ENCODE peak calls at places on chromosomes 13 and 19, in seven cellular contexts. R is neuronal stem cell, M is H9, B is IMR-90, O is mesendoderm, Z is H1, F is trophoblast cell. C is an unnamed sample.

GRCh38 chr13:111387945-111388600 is 67.6 kb downstream of the TEX29 start:
- DNase-seq in R (no peak), M (no peak), B (no peak), O (no peak), Z (no peak), F (no peak), C (no peak)

GRCh38 chr19:7636691-7637373 is at the start of gene STXBP2:
- DNase-seq in R (peak; percentile 46), M (peak; percentile 91), B (no peak), O (peak; percentile 89), Z (peak; percentile 97), F (peak; percentile 79), C (peak; percentile 39)

GRCh38 chr19:3586124-3586626 is 897 bp downstream of the GIPC3 start:
- DNase-seq in R (no peak), M (peak; percentile 65), B (no peak), O (no peak), Z (peak; percentile 89), F (no peak), C (no peak)

GRCh38 chr13:113616991-113617749 is 32.6 kb downstream of the TFDP1 start:
- DNase-seq in R (peak; percentile 62), M (peak; percentile 61), B (peak; percentile 72), O (peak; percentile 72), Z (no peak), F (no peak), C (peak; percentile 30)

GRCh38 chr13:93942016-93942415 is 537.5 kb downstream of the DCT start:
- DNase-seq in R (no peak), M (no peak), B (peak; percentile 59), O (no peak), Z (no peak), F (no peak), C (no peak)

GRCh38 chr13:52001120-52001731 is 10.0 kb downstream of the ATP7B start:
- DNase-seq in R (no peak), M (no peak), B (peak; percentile 49), O (peak; percentile 71), Z (no peak), F (no peak), C (peak; percentile 48)

GRCh38 chr13:37899753-37900152 is 30.2 kb upstream of the TRPC4 start:
- DNase-seq in R (no peak), M (no peak), B (no peak), O (no peak), Z (no peak), F (no peak), C (no peak)

GRCh38 chr19:10009269-10009665 is 1.0 kb downstream of the COL5A3 start:
- DNase-seq in R (peak; percentile 70), M (peak; percentile 63), B (peak; percentile 92), O (peak; percentile 71), Z (peak; percentile 88), F (no peak), C (peak; percentile 83)

GRCh38 chr13:93505104-93505952 is 278.7 kb downstream of the GPC6 start:
- DNase-seq in R (no peak), M (no peak), B (peak; percentile 72), O (no peak), Z (no peak), F (no peak), C (peak; percentile 35)

DNA sequence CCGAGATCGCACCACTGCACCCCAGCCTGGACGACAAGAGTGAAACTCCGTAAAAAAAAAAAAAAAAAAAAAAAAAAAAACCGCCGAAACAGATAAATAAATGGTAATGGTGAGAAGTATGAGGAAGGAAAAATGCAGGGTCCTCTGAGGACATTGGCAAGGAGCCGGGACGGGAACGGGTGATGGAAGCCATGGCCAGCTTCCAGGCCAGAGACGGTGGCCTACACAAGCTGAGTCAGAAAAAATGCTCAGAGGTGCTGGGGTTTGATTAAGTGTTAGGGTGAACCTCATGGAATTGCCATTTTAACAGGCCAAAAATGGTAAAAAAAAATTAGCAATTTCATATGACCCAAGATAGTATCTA is 873 bp upstream of the ZSWIM4 start:
- DNase-seq in R (no peak), M (no peak), B (peak; percentile 96), O (no peak), Z (no peak), F (peak; percentile 35), C (peak; percentile 94)
- H4K8ac ChIP-seq in R (no peak overlapping the region), M (no peak overlapping the region), B (peak overlapping the region; percentile 85), O (peak overlapping the region; percentile 65), Z (peak overlapping the region; percentile 96), F (peak overlapping the region; percentile 93), C (no peak overlapping the region)

GRCh38 chr13:89930861-89931260 is 1416.6 kb upstream of the MIR17HG start:
- DNase-seq in R (no peak), M (no peak), B (no peak), O (peak; percentile 52), Z (no peak), F (no peak), C (no peak)
- H4K8ac ChIP-seq in R (no peak overlapping the region), M (no peak overlapping the region), B (no peak overlapping the region), O (no peak overlapping the region), Z (no peak overlapping the region), F (no peak overlapping the region), C (peak overlapping the region; percentile 55)

DNA sequence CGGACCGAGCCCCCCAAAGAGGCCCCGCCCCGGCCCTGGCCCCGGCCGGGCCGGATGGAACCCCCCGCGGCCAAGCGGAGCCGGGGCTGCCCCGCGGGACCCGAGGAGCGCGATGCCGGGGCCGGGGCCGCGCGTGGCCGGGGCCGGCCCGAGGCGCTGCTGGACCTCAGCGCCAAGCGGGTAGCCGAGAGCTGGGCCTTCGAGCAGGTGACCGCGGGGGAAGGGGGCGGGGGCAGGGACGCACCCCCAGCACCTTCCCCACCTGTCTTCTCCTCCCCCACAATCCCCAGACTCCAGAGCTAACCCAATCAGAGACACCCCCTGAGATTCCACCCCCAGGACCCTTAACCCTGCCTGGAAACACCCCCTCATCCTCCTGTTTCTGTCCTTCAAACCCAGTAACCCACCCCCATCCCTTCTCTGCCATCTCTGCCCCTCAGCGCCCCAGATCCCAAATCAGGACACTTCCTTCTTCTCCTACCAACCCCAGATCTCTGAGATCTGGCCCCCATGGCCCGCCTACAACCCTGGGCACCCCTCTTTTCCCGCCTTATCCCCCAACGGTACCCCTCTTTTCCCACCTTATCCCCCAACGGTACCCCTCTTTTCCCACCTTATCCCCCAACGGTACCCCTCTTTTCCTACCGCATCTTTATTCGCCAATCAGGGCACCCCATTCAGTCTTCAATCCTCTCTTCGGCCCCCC is 505 bp downstream of the ZSWIM4 start:
- DNase-seq in R (no peak), M (peak; percentile 67), B (peak; percentile 28), O (no peak), Z (no peak), F (no peak), C (no peak)
- H4K8ac ChIP-seq in R (peak overlapping the region; percentile 65), M (no peak overlapping the region), B (peak overlapping the region; percentile 67), O (no peak overlapping the region), Z (peak overlapping the region; percentile 97), F (peak overlapping the region; percentile 79), C (peak overlapping the region; percentile 61)

GRCh38 chr13:21542563-21542962 is 61.4 kb downstream of the MICU2 start:
- DNase-seq in R (no peak), M (no peak), B (no peak), O (no peak), Z (no peak), F (no peak), C (no peak)
- H4K8ac ChIP-seq in R (no peak overlapping the region), M (no peak overlapping the region), B (no peak overlapping the region), O (no peak overlapping the region), Z (no peak overlapping the region), F (no peak overlapping the region), C (no peak overlapping the region)

C was measured in mesenchymal stem cell.